ENCODE peak calls at places on chromosomes 12 and 14, in eight cellular contexts. E, L, K, R, H, T, B and G are unnamed samples.

GRCh38 chr14:72559227-72559626 is 334.7 kb downstream of the DPF3 start:
- DNase-seq in E (no peak), L (no peak), K (no peak), R (no peak), H (no peak), T (peak), B (no peak), G (no peak)

GRCh38 chr12:24881724-24882371 is 67.1 kb downstream of the BCAT1 start:
- DNase-seq in E (no peak), L (no peak), K (no peak), R (no peak), H (no peak), T (no peak), B (no peak), G (no peak)

GRCh38 chr12:120412421-120412820 is 25.5 kb upstream of the COX6A1 start:
- DNase-seq in E (no peak), L (no peak), K (no peak), R (no peak), H (no peak), T (no peak), B (no peak), G (no peak)

GRCh38 chr12:224330-224729 is 10.4 kb upstream of the SLC6A12 start:
- DNase-seq in E (no peak), L (no peak), K (no peak), R (no peak), H (no peak), T (no peak), B (no peak), G (no peak)

GRCh38 chr12:58416211-58416610 is 474.8 kb downstream of the ATP23 start:
- DNase-seq in E (no peak), L (no peak), K (peak), R (no peak), H (no peak), T (peak), B (no peak), G (peak)

GRCh38 chr12:13428538-13429265 is 232.2 kb downstream of the EMP1 start:
- DNase-seq in E (no peak), L (peak), K (no peak), R (no peak), H (no peak), T (peak), B (no peak), G (no peak)

GRCh38 chr12:92128612-92129011 is 17.0 kb downstream of the BTG1 start:
- DNase-seq in E (no peak), L (no peak), K (no peak), R (no peak), H (no peak), T (no peak), B (no peak), G (no peak)

GRCh38 chr12:108577458-108577857 is 15.1 kb downstream of the ISCU start:
- DNase-seq in E (no peak), L (no peak), K (no peak), R (no peak), H (no peak), T (no peak), B (no peak), G (no peak)

GRCh38 chr14:73887116-73887490 is 444 bp downstream of the ZNF410 start:
- DNase-seq in E (no peak), L (peak), K (peak), R (no peak), H (no peak), T (no peak), B (no peak), G (no peak)

GRCh38 chr12:93348568-93349435 is 28.9 kb upstream of the NUDT4 start:
- DNase-seq in E (no peak), L (no peak), K (no peak), R (no peak), H (no peak), T (peak), B (no peak), G (no peak)

GRCh38 chr14:53450871-53451270 is 297.7 kb upstream of the DDHD1 start:
- DNase-seq in E (no peak), L (peak), K (no peak), R (no peak), H (no peak), T (peak), B (no peak), G (no peak)

GRCh38 chr12:50916292-50916691 is 36.1 kb upstream of the HIGD1C start:
- DNase-seq in E (no peak), L (no peak), K (no peak), R (no peak), H (no peak), T (no peak), B (no peak), G (no peak)

GRCh38 chr12:120238224-120238616 is 27.3 kb downstream of the PXN start:
- DNase-seq in E (no peak), L (no peak), K (no peak), R (no peak), H (no peak), T (no peak), B (no peak), G (no peak)

GRCh38 chr12:57513266-57513665 is 7.0 kb downstream of the DDIT3 start:
- DNase-seq in E (no peak), L (no peak), K (no peak), R (no peak), H (no peak), T (no peak), B (no peak), G (no peak)

GRCh38 chr12:6383572-6384498 is at the start of gene LTBR:
- DNase-seq in E (no peak), L (no peak), K (peak), R (no peak), H (no peak), T (peak), B (no peak), G (peak)

GRCh38 chr14:23346693-23347405 is 5.8 kb downstream of the SLC22A17 start:
- DNase-seq in E (no peak), L (no peak), K (no peak), R (no peak), H (no peak), T (no peak), B (no peak), G (no peak)

GRCh38 chr14:61561657-61562276 is 133.5 kb upstream of the HIF1A start:
- DNase-seq in E (no peak), L (no peak), K (peak), R (no peak), H (no peak), T (peak), B (no peak), G (peak)

GRCh38 chr12:575948-576612 is 87.2 kb downstream of the NINJ2 start:
- DNase-seq in E (peak), L (peak), K (peak), R (peak), H (peak), T (peak), B (peak), G (no peak)